ENCODE peak calls at places on chromosomes 7 and 10, in six cellular contexts. D is HFFc6, K is AG09319, L is adrenal gland, U is A549, F is GM10248. S is an unnamed sample.

GRCh38 chr10:63561421-63561820 is 40.2 kb downstream of the REEP3 start:
- DNase-seq in D (no peak), K (no peak), L (no peak), U (no peak), F (no peak), S (no peak)

GRCh38 chr7:11576340-11576739 is 255.7 kb downstream of the THSD7A start:
- DNase-seq in D (no peak), K (no peak), L (no peak), U (no peak), F (no peak), S (no peak)

GRCh38 chr10:75437693-75438092 is 6.3 kb downstream of the LRMDA start:
- DNase-seq in D (no peak), K (no peak), L (no peak), U (no peak), F (no peak), S (no peak)

GRCh38 chr7:134293029-134293740 is 23.5 kb downstream of the SLC35B4 start:
- DNase-seq in D (no peak), K (no peak), L (peak), U (no peak), F (peak), S (no peak)

GRCh38 chr10:79185067-79185774 is 116.5 kb downstream of the ZMIZ1 start:
- DNase-seq in D (no peak), K (no peak), L (no peak), U (no peak), F (no peak), S (no peak)

GRCh38 chr10:51656467-51656866 is 42.9 kb downstream of the CSTF2T start:
- DNase-seq in D (no peak), K (no peak), L (no peak), U (no peak), F (no peak), S (no peak)

GRCh38 chr7:34156336-34156735 is 251.0 kb downstream of the BMPER start:
- DNase-seq in D (no peak), K (no peak), L (no peak), U (no peak), F (no peak), S (no peak)

GRCh38 chr7:11125160-11125559 is 151.5 kb downstream of the PHF14 start:
- DNase-seq in D (no peak), K (no peak), L (no peak), U (no peak), F (no peak), S (no peak)

GRCh38 chr7:136405931-136406777 is 429.0 kb upstream of the MTPN start:
- DNase-seq in D (peak), K (peak), L (peak), U (peak), F (peak), S (peak)

GRCh38 chr10:132144086-132144485 is 42.7 kb upstream of the DPYSL4 start:
- DNase-seq in D (no peak), K (no peak), L (no peak), U (no peak), F (no peak), S (peak)

GRCh38 chr7:135510603-135511183 is 791 bp upstream of the CNOT4 start:
- DNase-seq in D (peak), K (no peak), L (no peak), U (peak), F (no peak), S (peak)

GRCh38 chr10:20858292-20859124 is 38.6 kb downstream of the NEBL start:
- DNase-seq in D (peak), K (no peak), L (no peak), U (peak), F (no peak), S (no peak)

GRCh38 chr7:2725178-2726105 is 37.4 kb downstream of the AMZ1 start:
- DNase-seq in D (no peak), K (no peak), L (peak), U (no peak), F (no peak), S (no peak)

GRCh38 chr10:76942556-76943416 is 694.8 kb downstream of the KCNMA1 start:
- DNase-seq in D (peak), K (no peak), L (no peak), U (no peak), F (no peak), S (no peak)

GRCh38 chr7:50393547-50394252 is 56.5 kb downstream of the FIGNL1 start:
- DNase-seq in D (no peak), K (no peak), L (no peak), U (no peak), F (no peak), S (peak)

GRCh38 chr7:96303105-96303685 is 18.7 kb downstream of the SLC25A13 start:
- DNase-seq in D (no peak), K (no peak), L (no peak), U (peak), F (no peak), S (peak)

GRCh38 chr10:76555271-76555670 is 1082.3 kb downstream of the KCNMA1 start:
- DNase-seq in D (no peak), K (no peak), L (no peak), U (no peak), F (no peak), S (no peak)

GRCh38 chr10:124636271-124636993 is 107.7 kb downstream of the FAM53B start:
- DNase-seq in D (no peak), K (no peak), L (no peak), U (no peak), F (no peak), S (peak)

GRCh38 chr7:34425194-34425593 is 232.8 kb upstream of the NPSR1 start:
- DNase-seq in D (no peak), K (no peak), L (no peak), U (no peak), F (no peak), S (no peak)

GRCh38 chr10:31146496-31147219 is 115.0 kb upstream of the ZNF438 start:
- DNase-seq in D (peak), K (no peak), L (no peak), U (peak), F (no peak), S (peak)

GRCh38 chr7:127034171-127034806 is 218.5 kb downstream of the GRM8 start:
- DNase-seq in D (no peak), K (no peak), L (no peak), U (no peak), F (no peak), S (no peak)

GRCh38 chr10:124708246-124708779 is 35.9 kb downstream of the FAM53B start:
- DNase-seq in D (no peak), K (no peak), L (no peak), U (no peak), F (no peak), S (no peak)

GRCh38 chr7:54678763-54679396 is 80.1 kb downstream of the SEC61G start:
- DNase-seq in D (no peak), K (no peak), L (no peak), U (peak), F (no peak), S (no peak)

GRCh38 chr10:95896066-95896850 is 11.5 kb upstream of the CC2D2B start:
- DNase-seq in D (no peak), K (no peak), L (no peak), U (no peak), F (no peak), S (no peak)

GRCh38 chr10:14499610-14499904 is 168.8 kb upstream of the FRMD4A start:
- DNase-seq in D (no peak), K (no peak), L (no peak), U (no peak), F (no peak), S (no peak)

GRCh38 chr10:88759366-88760101 is at the start of gene LIPN:
- DNase-seq in D (no peak), K (no peak), L (peak), U (no peak), F (no peak), S (no peak)

GRCh38 chr7:71982847-71983246 is 429.3 kb downstream of the CALN1 start:
- DNase-seq in D (no peak), K (no peak), L (no peak), U (no peak), F (no peak), S (no peak)
- TF ChIP-seq CTCF in D (no peak), K (no peak), L (no peak), U (no peak), F (no peak), S (no peak)

GRCh38 chr10:47438857-47439474 is 44.9 kb downstream of the ANXA8 start:
- DNase-seq in D (peak), K (peak), L (peak), U (peak), F (no peak), S (no peak)

GRCh38 chr10:47444047-47444446 is 39.9 kb downstream of the ANXA8 start:
- DNase-seq in D (no peak), K (no peak), L (no peak), U (no peak), F (no peak), S (no peak)

GRCh38 chr10:47441973-47442750 is 41.8 kb downstream of the ANXA8 start:
- DNase-seq in D (no peak), K (no peak), L (no peak), U (no peak), F (no peak), S (no peak)

GRCh38 chr10:47443145-47443544 is 40.8 kb downstream of the ANXA8 start:
- DNase-seq in D (no peak), K (no peak), L (no peak), U (no peak), F (no peak), S (no peak)

DNA sequence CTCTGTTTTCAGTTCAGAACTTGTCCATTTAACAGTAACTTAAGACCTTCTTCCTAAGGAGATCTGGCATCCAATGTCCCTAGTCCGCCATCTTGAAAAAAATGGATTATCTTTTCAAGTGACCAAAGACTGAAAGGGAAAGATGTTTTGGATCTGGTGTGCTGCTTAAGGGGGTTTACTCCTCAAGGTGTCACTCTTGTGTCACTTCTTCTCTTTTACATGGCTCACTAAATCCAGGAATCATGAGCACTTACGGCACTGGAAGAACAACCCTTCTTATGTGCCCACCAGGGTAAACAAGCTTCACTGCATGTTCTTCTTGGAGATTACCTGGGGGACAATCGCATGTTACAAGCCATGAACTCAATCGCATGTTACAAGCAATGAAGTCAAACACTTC is 43.7 kb downstream of the ANXA8 start:
- DNase-seq in D (no peak), K (no peak), L (no peak), U (no peak), F (no peak), S (no peak)
- TF ChIP-seq CTCF in D (no peak), K (no peak), L (no peak), U (no peak), F (no peak), S (no peak)

GRCh38 chr10:114250716-114251115 is 11.7 kb downstream of the VWA2 start:
- DNase-seq in D (no peak), K (no peak), L (peak), U (no peak), F (no peak), S (no peak)
- TF ChIP-seq CTCF in D (no peak), K (no peak), L (no peak), U (no peak), F (no peak), S (no peak)

GRCh38 chr10:6171891-6172354 is 30.8 kb upstream of the PFKFB3 start:
- DNase-seq in D (peak), K (peak), L (peak), U (no peak), F (no peak), S (peak)

GRCh38 chr10:6174201-6174874 is 28.4 kb upstream of the PFKFB3 start:
- DNase-seq in D (no peak), K (no peak), L (no peak), U (no peak), F (no peak), S (no peak)

GRCh38 chr10:6170638-6171037 is 32.1 kb upstream of the PFKFB3 start:
- DNase-seq in D (no peak), K (no peak), L (no peak), U (no peak), F (no peak), S (no peak)

GRCh38 chr10:6175329-6176055 is 27.2 kb upstream of the PFKFB3 start:
- DNase-seq in D (no peak), K (no peak), L (no peak), U (no peak), F (no peak), S (peak)

DNA sequence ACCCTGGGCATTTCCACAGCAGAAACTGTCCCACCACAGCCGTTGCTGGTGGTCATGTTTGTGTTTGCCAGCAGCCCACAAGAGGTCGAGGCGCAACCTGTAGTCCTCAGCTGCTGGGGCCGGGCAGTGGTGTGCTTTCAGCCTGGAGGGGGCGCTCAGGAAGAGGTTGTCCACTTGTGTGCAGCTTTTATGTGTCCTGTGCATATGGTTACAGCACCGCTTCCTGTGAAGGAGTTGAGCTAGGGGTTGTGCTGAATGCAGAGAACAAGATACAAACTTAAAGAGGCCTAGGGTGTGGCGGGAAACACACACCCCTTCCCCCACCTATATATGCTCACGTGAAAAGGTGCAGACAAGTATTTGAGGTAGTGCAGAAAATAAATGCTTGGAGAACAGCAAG is 29.5 kb upstream of the PFKFB3 start:
- DNase-seq in D (no peak), K (no peak), L (no peak), U (peak), F (no peak), S (peak)
- TF ChIP-seq CTCF in D (peak), K (no peak), L (no peak), U (peak), F (peak), S (peak)

GRCh38 chr10:103699611-103700435 is 155.6 kb downstream of the SH3PXD2A start:
- DNase-seq in D (no peak), K (no peak), L (no peak), U (no peak), F (no peak), S (no peak)
- TF ChIP-seq CTCF in D (peak), K (no peak), L (no peak), U (no peak), F (no peak), S (no peak)